ENCODE peak calls at places on chromosomes 1 and 21, in nine cellular contexts. S, T, H, E, O, X, B, Z and D are unnamed samples.

GRCh38 chr1:184160236-184160635 is 108.7 kb downstream of the TSEN15 start:
- DNase-seq in S (no peak), T (no peak), H (no peak), E (no peak), O (no peak), X (no peak), B (no peak), Z (no peak), D (no peak)

GRCh38 chr1:211375949-211376348 is 49.3 kb downstream of the TRAF5 start:
- DNase-seq in S (no peak), T (no peak), H (no peak), E (no peak), O (no peak), X (no peak), B (no peak), Z (no peak), D (no peak)

GRCh38 chr1:109433322-109433721 is 7.1 kb upstream of the PSMA5 start:
- DNase-seq in S (no peak), T (no peak), H (no peak), E (no peak), O (no peak), X (no peak), B (no peak), Z (no peak), D (no peak)

GRCh38 chr1:54694771-54695170 is 20.9 kb upstream of the TTC4 start:
- DNase-seq in S (no peak), T (no peak), H (no peak), E (no peak), O (no peak), X (no peak), B (no peak), Z (no peak), D (no peak)

GRCh38 chr21:42701706-42702456 is 48.5 kb downstream of the PDE9A start:
- DNase-seq in S (no peak), T (no peak), H (no peak), E (no peak), O (no peak), X (no peak), B (no peak), Z (no peak), D (no peak)

GRCh38 chr1:60160141-60160540 is 86.6 kb upstream of the C1orf87 start:
- DNase-seq in S (no peak), T (no peak), H (no peak), E (no peak), O (no peak), X (no peak), B (no peak), Z (no peak), D (no peak)

GRCh38 chr1:12075195-12076114 is 12.4 kb downstream of the TNFRSF8 start:
- DNase-seq in S (no peak), T (no peak), H (no peak), E (no peak), O (peak; percentile 28), X (no peak), B (no peak), Z (no peak), D (no peak)

GRCh38 chr1:52842643-52843310 is at the start of gene ZYG11A:
- DNase-seq in S (peak; percentile 14), T (no peak), H (peak; percentile 97), E (peak; percentile 59), O (peak; percentile 82), X (peak; percentile 82), B (peak; percentile 93), Z (peak; percentile 97), D (peak; percentile 36)

GRCh38 chr21:31366825-31367224 is 22.8 kb upstream of the TIAM1 start:
- DNase-seq in S (no peak), T (no peak), H (no peak), E (peak; percentile 50), O (no peak), X (no peak), B (no peak), Z (no peak), D (peak; percentile 53)

GRCh38 chr1:150567717-150568561 is 11.5 kb downstream of the MCL1 start:
- DNase-seq in S (peak; percentile 95), T (peak; percentile 97), H (peak; percentile 61), E (peak; percentile 93), O (peak; percentile 88), X (no peak), B (peak; percentile 99), Z (peak; percentile 56), D (peak; percentile 97)

GRCh38 chr1:37473431-37474050 is 839 bp upstream of the ZC3H12A start:
- DNase-seq in S (no peak), T (no peak), H (no peak), E (no peak), O (no peak), X (no peak), B (no peak), Z (peak; percentile 62), D (no peak)

GRCh38 chr1:23246274-23246673 is 29.0 kb upstream of the HTR1D start:
- DNase-seq in S (no peak), T (no peak), H (no peak), E (no peak), O (no peak), X (no peak), B (no peak), Z (no peak), D (no peak)

GRCh38 chr1:31761883-31762282 is 2.3 kb downstream of the ADGRB2 start:
- DNase-seq in S (no peak), T (no peak), H (no peak), E (no peak), O (no peak), X (no peak), B (no peak), Z (no peak), D (no peak)

GRCh38 chr1:182764029-182764768 is 25.4 kb upstream of the NPL start:
- DNase-seq in S (no peak), T (no peak), H (no peak), E (no peak), O (no peak), X (no peak), B (no peak), Z (no peak), D (no peak)

GRCh38 chr1:220300442-220301121 is 28.3 kb upstream of the RAB3GAP2 start:
- DNase-seq in S (peak; percentile 13), T (peak; percentile 91), H (peak; percentile 46), E (peak; percentile 34), O (no peak), X (no peak), B (peak; percentile 64), Z (peak; percentile 48), D (peak; percentile 72)

GRCh38 chr1:1080122-1080753 is 6.1 kb upstream of the RNF223 start:
- DNase-seq in S (peak; percentile 45), T (peak; percentile 75), H (peak; percentile 90), E (peak; percentile 52), O (peak; percentile 84), X (peak; percentile 71), B (peak; percentile 81), Z (peak; percentile 94), D (no peak)

DNA sequence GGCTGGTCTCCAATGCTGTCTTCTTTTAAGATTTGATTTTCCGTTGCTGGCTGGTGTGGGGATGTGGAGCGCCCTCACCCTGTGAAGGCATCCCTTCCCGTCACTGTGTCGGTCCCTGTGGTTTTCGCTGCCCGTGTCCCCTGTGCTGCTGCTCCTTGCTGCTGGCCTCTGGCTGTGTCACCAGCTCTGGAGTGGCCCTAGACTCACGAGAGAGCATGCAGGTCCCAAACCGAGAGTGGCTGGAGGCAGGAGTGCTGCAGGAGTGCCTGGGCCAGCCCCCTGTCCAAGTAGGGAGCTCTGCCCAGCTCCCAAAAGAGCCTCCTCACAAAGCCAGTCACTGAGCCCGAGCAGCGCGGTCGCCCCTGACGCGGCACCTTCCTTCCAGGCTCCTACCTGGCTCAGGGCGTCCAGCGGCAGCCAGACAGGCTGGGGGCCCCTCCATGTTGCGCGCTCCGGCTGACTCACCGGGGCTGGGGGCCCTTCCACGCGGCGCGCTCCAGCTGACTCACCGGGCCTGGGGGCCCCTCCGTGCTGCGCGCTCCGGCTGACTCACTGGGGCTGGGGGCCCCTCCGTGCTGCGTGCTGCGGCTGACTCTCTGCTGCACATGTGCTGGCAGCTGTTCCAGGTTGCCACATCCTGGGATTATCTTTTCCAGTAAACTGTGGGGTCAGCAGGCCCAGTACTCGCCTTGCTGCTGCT is 106.7 kb upstream of the COL6A1 start:
- DNase-seq in S (peak; percentile 9), T (peak; percentile 91), H (no peak), E (peak; percentile 50), O (peak; percentile 56), X (no peak), B (no peak), Z (peak; percentile 78), D (no peak)
- TF ChIP-seq POLR2AphosphoS5 in S (no peak), T (peak; percentile 65), H (no peak), E (no peak), O (no peak), X (no peak), B (no peak), Z (peak; percentile 72), D (no peak)

DNA sequence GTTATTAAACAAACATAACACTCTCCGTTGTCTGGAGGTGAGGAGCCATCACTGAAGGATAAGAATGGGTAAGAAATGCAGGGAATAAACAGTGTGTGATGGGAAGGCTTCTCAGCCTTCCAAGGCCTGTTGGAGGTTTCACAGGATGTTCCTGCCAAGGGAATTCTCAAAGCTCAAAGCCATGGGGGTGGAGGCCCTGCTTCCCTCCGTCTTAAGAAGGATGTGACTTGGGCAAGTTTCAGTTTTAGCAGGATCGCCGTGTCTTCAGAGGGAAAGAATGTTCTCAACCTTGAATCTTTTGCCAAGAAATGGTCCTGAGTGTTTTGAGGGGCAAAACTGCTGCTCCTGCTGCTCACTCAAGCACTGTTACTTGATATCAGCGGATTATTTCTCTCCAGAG is 41.7 kb upstream of the IL20 start:
- DNase-seq in S (no peak), T (no peak), H (no peak), E (no peak), O (no peak), X (no peak), B (no peak), Z (no peak), D (no peak)
- TF ChIP-seq POLR2AphosphoS5 in S (no peak), T (peak; percentile 19), H (no peak), E (no peak), O (no peak), X (no peak), B (no peak), Z (no peak), D (peak; percentile 21)

GRCh38 chr1:180192172-180192571 is 37.5 kb downstream of the QSOX1 start:
- DNase-seq in S (no peak), T (no peak), H (no peak), E (no peak), O (no peak), X (no peak), B (no peak), Z (no peak), D (no peak)
- TF ChIP-seq POLR2AphosphoS5 in S (no peak), T (no peak), H (no peak), E (no peak), O (no peak), X (no peak), B (no peak), Z (no peak), D (no peak)

DNA sequence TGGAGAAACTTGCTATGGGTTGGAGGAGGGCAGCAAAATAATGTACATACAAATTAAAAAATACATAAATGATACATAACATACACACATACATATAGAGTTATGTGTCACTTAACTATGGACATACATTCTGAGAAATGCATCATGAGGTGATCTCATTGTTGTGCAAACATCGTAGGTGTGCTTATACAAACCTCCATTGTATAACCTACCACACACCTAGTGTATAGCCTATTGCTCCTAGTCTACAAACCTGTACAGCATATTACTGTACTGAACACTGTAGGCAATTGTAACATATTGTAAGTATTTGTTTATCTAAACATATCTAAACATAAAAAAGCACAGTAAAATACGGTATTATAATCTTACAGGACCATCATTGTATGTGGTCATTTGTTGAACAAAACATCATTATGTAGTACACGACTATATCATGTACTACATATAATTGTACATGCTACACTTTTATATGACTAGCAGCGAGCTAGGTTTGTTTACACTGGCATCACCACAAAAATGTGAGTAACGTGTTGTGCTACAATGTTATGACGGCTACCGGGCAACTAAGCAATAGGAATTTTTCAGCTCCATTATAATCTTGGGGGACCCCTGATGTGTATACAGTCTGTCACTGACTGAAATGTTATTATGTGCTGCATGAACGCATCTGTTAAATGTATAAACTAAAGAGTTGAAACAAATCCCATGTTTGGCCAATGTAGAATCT is 35.5 kb downstream of the ITGB3BP start:
- DNase-seq in S (no peak), T (no peak), H (no peak), E (no peak), O (no peak), X (no peak), B (no peak), Z (no peak), D (peak; percentile 20)
- TF ChIP-seq POLR2AphosphoS5 in S (no peak), T (no peak), H (no peak), E (no peak), O (no peak), X (no peak), B (no peak), Z (no peak), D (peak; percentile 36)